ENCODE peak calls at places on chromosomes 11 and 22, in eight cellular contexts. One of them, this sample, is unnamed.

GRCh38 chr11:128508785-128509518 is 78.4 kb downstream of the ETS1 start:
- DNase-seq in upper lobe of right lung: no peak
- DNase-seq in adrenal gland: no peak
- DNase-seq in stomach: no peak
- DNase-seq in HepG2: no peak
- DNase-seq in AG04450: no peak
- DNase-seq in astrocyte of the spinal cord: peak
- DNase-seq in kidney: no peak
- DNase-seq in this sample: no peak

GRCh38 chr11:57015679-57016078 is 27.0 kb downstream of the OR5AK2 start:
- DNase-seq in upper lobe of right lung: no peak
- DNase-seq in adrenal gland: no peak
- DNase-seq in stomach: no peak
- DNase-seq in HepG2: no peak
- DNase-seq in AG04450: no peak
- DNase-seq in astrocyte of the spinal cord: no peak
- DNase-seq in kidney: no peak
- DNase-seq in this sample: no peak

GRCh38 chr11:96342971-96343711 is at the start of gene MAML2:
- DNase-seq in upper lobe of right lung: peak
- DNase-seq in adrenal gland: peak
- DNase-seq in stomach: peak
- DNase-seq in HepG2: peak
- DNase-seq in AG04450: peak
- DNase-seq in astrocyte of the spinal cord: peak
- DNase-seq in kidney: peak
- DNase-seq in this sample: peak

GRCh38 chr22:24161909-24162308 is 19.4 kb upstream of the SUSD2 start:
- DNase-seq in upper lobe of right lung: no peak
- DNase-seq in adrenal gland: no peak
- DNase-seq in stomach: peak
- DNase-seq in HepG2: no peak
- DNase-seq in AG04450: no peak
- DNase-seq in astrocyte of the spinal cord: no peak
- DNase-seq in kidney: no peak
- DNase-seq in this sample: no peak

GRCh38 chr11:130711193-130711592 is 205.1 kb downstream of the SNX19 start:
- DNase-seq in upper lobe of right lung: no peak
- DNase-seq in adrenal gland: no peak
- DNase-seq in stomach: no peak
- DNase-seq in HepG2: no peak
- DNase-seq in AG04450: no peak
- DNase-seq in astrocyte of the spinal cord: no peak
- DNase-seq in kidney: no peak
- DNase-seq in this sample: no peak

GRCh38 chr22:28009272-28009827 is 90.3 kb upstream of the PITPNB start:
- DNase-seq in upper lobe of right lung: peak
- DNase-seq in adrenal gland: peak
- DNase-seq in stomach: peak
- DNase-seq in HepG2: peak
- DNase-seq in AG04450: peak
- DNase-seq in astrocyte of the spinal cord: peak
- DNase-seq in kidney: peak
- DNase-seq in this sample: peak

GRCh38 chr22:41524283-41524682 is 20.0 kb downstream of the POLR3H start:
- DNase-seq in upper lobe of right lung: peak
- DNase-seq in adrenal gland: peak
- DNase-seq in stomach: peak
- DNase-seq in HepG2: no peak
- DNase-seq in AG04450: peak
- DNase-seq in astrocyte of the spinal cord: no peak
- DNase-seq in kidney: peak
- DNase-seq in this sample: no peak

GRCh38 chr11:45411221-45411946 is 125.2 kb upstream of the SYT13 start:
- DNase-seq in upper lobe of right lung: no peak
- DNase-seq in adrenal gland: no peak
- DNase-seq in stomach: no peak
- DNase-seq in HepG2: no peak
- DNase-seq in AG04450: no peak
- DNase-seq in astrocyte of the spinal cord: peak
- DNase-seq in kidney: no peak
- DNase-seq in this sample: no peak

GRCh38 chr11:3637201-3637600 is 4.6 kb downstream of the ART5 start:
- DNase-seq in upper lobe of right lung: no peak
- DNase-seq in adrenal gland: no peak
- DNase-seq in stomach: no peak
- DNase-seq in HepG2: no peak
- DNase-seq in AG04450: no peak
- DNase-seq in astrocyte of the spinal cord: no peak
- DNase-seq in kidney: no peak
- DNase-seq in this sample: no peak

GRCh38 chr22:44698531-44699421 is 3.2 kb upstream of the PRR5 start:
- DNase-seq in upper lobe of right lung: no peak
- DNase-seq in adrenal gland: no peak
- DNase-seq in stomach: no peak
- DNase-seq in HepG2: no peak
- DNase-seq in AG04450: peak
- DNase-seq in astrocyte of the spinal cord: peak
- DNase-seq in kidney: no peak
- DNase-seq in this sample: peak

GRCh38 chr11:19557720-19558140 is 154.9 kb upstream of the NAV2 start:
- DNase-seq in upper lobe of right lung: peak
- DNase-seq in adrenal gland: peak
- DNase-seq in stomach: peak
- DNase-seq in HepG2: peak
- DNase-seq in AG04450: peak
- DNase-seq in astrocyte of the spinal cord: peak
- DNase-seq in kidney: peak
- DNase-seq in this sample: no peak

GRCh38 chr11:28259177-28259843 is 151.1 kb downstream of the METTL15 start:
- DNase-seq in upper lobe of right lung: no peak
- DNase-seq in adrenal gland: no peak
- DNase-seq in stomach: no peak
- DNase-seq in HepG2: no peak
- DNase-seq in AG04450: no peak
- DNase-seq in astrocyte of the spinal cord: no peak
- DNase-seq in kidney: no peak
- DNase-seq in this sample: no peak
- TF ChIP-seq CTCF in upper lobe of right lung: no peak
- TF ChIP-seq CTCF in adrenal gland: no peak
- TF ChIP-seq CTCF in stomach: no peak
- TF ChIP-seq CTCF in HepG2: no peak
- TF ChIP-seq CTCF in AG04450: no peak
- TF ChIP-seq CTCF in astrocyte of the spinal cord: no peak
- TF ChIP-seq CTCF in kidney: no peak
- TF ChIP-seq CTCF in this sample: no peak

DNA sequence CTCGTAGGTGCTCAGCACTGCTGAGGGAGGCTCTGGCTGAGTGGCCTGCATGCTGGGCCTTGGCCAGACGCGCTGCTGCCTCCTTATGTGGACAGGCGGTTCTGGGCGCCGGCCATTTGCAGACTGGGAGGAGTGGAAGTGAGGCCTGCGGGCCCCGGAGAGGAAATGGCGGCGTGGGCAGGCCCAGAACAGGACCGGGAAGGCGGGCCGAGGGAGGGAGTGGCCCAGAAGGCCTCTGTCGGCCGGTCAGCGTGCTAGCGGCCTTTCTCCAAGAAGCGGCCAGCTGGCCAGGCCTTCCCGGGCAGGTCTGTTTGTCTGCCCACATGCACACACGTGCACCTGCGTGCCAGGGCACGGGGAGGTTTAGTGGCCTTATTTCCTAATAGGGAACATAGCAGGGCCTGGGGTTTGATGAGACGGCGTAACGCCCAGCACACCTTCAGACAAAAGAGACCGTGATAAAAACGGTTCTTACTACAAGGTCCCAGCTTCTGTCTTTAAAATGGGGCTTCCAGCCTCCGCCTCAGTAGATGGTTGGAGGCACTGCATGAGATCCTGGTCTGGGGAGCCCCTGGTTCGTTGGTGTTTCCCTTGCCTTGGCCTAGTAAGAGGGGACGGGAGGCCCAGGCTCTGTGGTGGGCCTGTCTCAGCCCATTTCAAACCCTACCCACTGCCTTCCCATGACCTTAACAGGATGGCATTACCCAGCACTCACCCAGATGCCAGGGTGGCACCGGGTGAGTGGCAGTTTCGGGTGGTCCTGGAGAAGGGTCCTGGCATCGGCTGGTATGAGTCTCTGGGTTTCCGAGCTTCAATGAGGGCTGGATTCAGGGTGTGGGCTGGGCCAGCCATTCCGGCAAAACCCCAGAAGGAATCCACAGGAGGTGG is 65.1 kb upstream of the PPARA start:
- DNase-seq in upper lobe of right lung: peak
- DNase-seq in adrenal gland: no peak
- DNase-seq in stomach: peak
- DNase-seq in HepG2: no peak
- DNase-seq in AG04450: no peak
- DNase-seq in astrocyte of the spinal cord: peak
- DNase-seq in kidney: peak
- DNase-seq in this sample: no peak
- H3K4me3 ChIP-seq in upper lobe of right lung: peak
- H3K4me3 ChIP-seq in adrenal gland: no peak
- H3K4me3 ChIP-seq in stomach: peak
- H3K4me3 ChIP-seq in HepG2: no peak
- H3K4me3 ChIP-seq in AG04450: no peak
- H3K4me3 ChIP-seq in astrocyte of the spinal cord: peak
- H3K4me3 ChIP-seq in kidney: no peak
- H3K4me3 ChIP-seq in this sample: peak

GRCh38 chr11:42315846-42316245 is 856.4 kb upstream of the LRRC4C start:
- DNase-seq in upper lobe of right lung: no peak
- DNase-seq in adrenal gland: no peak
- DNase-seq in stomach: no peak
- DNase-seq in HepG2: no peak
- DNase-seq in AG04450: no peak
- DNase-seq in astrocyte of the spinal cord: peak
- DNase-seq in kidney: no peak
- DNase-seq in this sample: no peak

GRCh38 chr11:42315267-42315666 is 855.8 kb upstream of the LRRC4C start:
- DNase-seq in upper lobe of right lung: no peak
- DNase-seq in adrenal gland: no peak
- DNase-seq in stomach: no peak
- DNase-seq in HepG2: no peak
- DNase-seq in AG04450: no peak
- DNase-seq in astrocyte of the spinal cord: peak
- DNase-seq in kidney: no peak
- DNase-seq in this sample: no peak

DNA sequence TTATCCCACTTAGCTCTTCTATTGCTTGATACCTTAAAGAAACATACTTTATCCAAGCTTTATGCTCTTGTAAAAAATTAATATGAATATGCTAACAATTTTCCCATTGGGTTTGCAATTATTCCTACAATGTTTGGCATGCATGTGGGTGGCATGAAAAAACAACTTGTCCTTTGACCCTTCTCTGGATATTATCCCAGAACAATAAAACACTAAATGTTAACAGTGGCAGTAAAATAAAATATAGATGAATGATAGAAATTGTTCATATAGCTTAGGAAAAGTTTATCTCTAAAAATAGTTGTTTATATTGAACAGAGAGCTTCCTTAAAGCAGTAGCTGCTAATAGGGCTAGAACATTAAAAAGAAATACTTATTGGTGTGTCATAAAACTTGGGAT is 860.5 kb upstream of the LRRC4C start:
- DNase-seq in upper lobe of right lung: no peak
- DNase-seq in adrenal gland: no peak
- DNase-seq in stomach: no peak
- DNase-seq in HepG2: no peak
- DNase-seq in AG04450: no peak
- DNase-seq in astrocyte of the spinal cord: no peak
- DNase-seq in kidney: no peak
- DNase-seq in this sample: no peak
- TF ChIP-seq CTCF in upper lobe of right lung: no peak
- TF ChIP-seq CTCF in adrenal gland: no peak
- TF ChIP-seq CTCF in stomach: no peak
- TF ChIP-seq CTCF in HepG2: no peak
- TF ChIP-seq CTCF in AG04450: no peak
- TF ChIP-seq CTCF in astrocyte of the spinal cord: no peak
- TF ChIP-seq CTCF in kidney: no peak
- TF ChIP-seq CTCF in this sample: no peak

GRCh38 chr11:7577226-7577882 is 63.6 kb downstream of the PPFIBP2 start:
- DNase-seq in upper lobe of right lung: no peak
- DNase-seq in adrenal gland: no peak
- DNase-seq in stomach: peak
- DNase-seq in HepG2: no peak
- DNase-seq in AG04450: no peak
- DNase-seq in astrocyte of the spinal cord: peak
- DNase-seq in kidney: no peak
- DNase-seq in this sample: no peak
- H3K4me3 ChIP-seq in upper lobe of right lung: peak
- H3K4me3 ChIP-seq in adrenal gland: no peak
- H3K4me3 ChIP-seq in stomach: peak
- H3K4me3 ChIP-seq in HepG2: no peak
- H3K4me3 ChIP-seq in AG04450: peak
- H3K4me3 ChIP-seq in astrocyte of the spinal cord: peak
- H3K4me3 ChIP-seq in kidney: peak
- H3K4me3 ChIP-seq in this sample: peak

GRCh38 chr11:6475936-6476335 is 2.2 kb upstream of the TRIM3 start:
- DNase-seq in upper lobe of right lung: no peak
- DNase-seq in adrenal gland: no peak
- DNase-seq in stomach: peak
- DNase-seq in HepG2: peak
- DNase-seq in AG04450: no peak
- DNase-seq in astrocyte of the spinal cord: no peak
- DNase-seq in kidney: no peak
- DNase-seq in this sample: no peak
- TF ChIP-seq CTCF in upper lobe of right lung: no peak
- TF ChIP-seq CTCF in adrenal gland: no peak
- TF ChIP-seq CTCF in stomach: no peak
- TF ChIP-seq CTCF in HepG2: peak
- TF ChIP-seq CTCF in AG04450: no peak
- TF ChIP-seq CTCF in astrocyte of the spinal cord: no peak
- TF ChIP-seq CTCF in kidney: no peak
- TF ChIP-seq CTCF in this sample: no peak